ENCODE peak calls at places on chromosomes 11 and 22, in five cellular contexts. S, B, V, N and P are unnamed samples.

GRCh38 chr11:68560216-68560615 is 99.7 kb downstream of the PPP6R3 start:
- DNase-seq in S (no peak), B (no peak), V (no peak), N (no peak), P (no peak)

GRCh38 chr22:22161924-22162851 is 82.4 kb upstream of the VPREB1 start:
- DNase-seq in S (no peak), B (peak; percentile 74), V (no peak), N (no peak), P (peak; percentile 50)

GRCh38 chr22:20600137-20600673 is 92.8 kb downstream of the MED15 start:
- DNase-seq in S (no peak), B (no peak), V (no peak), N (no peak), P (no peak)

GRCh38 chr22:46457502-46458488 is 79.6 kb downstream of the CELSR1 start:
- DNase-seq in S (peak; percentile 41), B (no peak), V (no peak), N (no peak), P (no peak)

GRCh38 chr11:102111787-102112653 is 1.8 kb downstream of the YAP1 start:
- DNase-seq in S (no peak), B (no peak), V (no peak), N (no peak), P (no peak)

GRCh38 chr11:102770191-102770590 is 10.2 kb downstream of the MMP10 start:
- DNase-seq in S (no peak), B (no peak), V (no peak), N (no peak), P (no peak)

GRCh38 chr11:125111341-125112234 is at the start of gene TMEM218:
- DNase-seq in S (peak; percentile 98), B (peak; percentile 93), V (peak; percentile 91), N (peak; percentile 100), P (peak; percentile 98)

GRCh38 chr11:7495997-7496545 is 10.8 kb downstream of the OLFML1 start:
- DNase-seq in S (no peak), B (peak; percentile 47), V (no peak), N (no peak), P (peak; percentile 57)

GRCh38 chr11:16897460-16898061 is 116.7 kb downstream of the PLEKHA7 start:
- DNase-seq in S (no peak), B (no peak), V (no peak), N (peak; percentile 96), P (no peak)